ENCODE peak calls at places on chromosomes 11 and 22, in seven cellular contexts. G is mesendoderm, O is IMR-90, F is mesenchymal stem cell, E is neuronal stem cell, P is H1, U is trophoblast cell. A is an unnamed sample. For H3K79me1, the result is how much of the 10 kb centered on the place peaks cover.

GRCh38 chr11:130775306-130776043 is 140.8 kb downstream of the SNX19 start:
- DNase-seq in U (peak), O (peak), G (no peak), E (no peak), P (no peak), F (peak), A (no peak)

GRCh38 chr22:42270512-42271190 is at the start of gene TCF20:
- DNase-seq in U (peak), O (peak), F (peak), G (peak), P (peak), E (peak), A (no peak)

GRCh38 chr11:75031771-75032549 is 43.2 kb downstream of the NEU3 start:
- DNase-seq in P (peak), O (peak), E (peak), G (peak), F (peak), U (peak), A (peak)

GRCh38 chr11:77081381-77081851 is 14.6 kb downstream of the CAPN5 start:
- DNase-seq in U (no peak), F (no peak), O (no peak), E (no peak), P (no peak), G (no peak), A (no peak)

GRCh38 chr11:72573380-72573949 is 100.8 kb downstream of the PDE2A start:
- DNase-seq in O (peak), E (peak), F (peak), G (peak), P (peak), U (peak), A (peak)

GRCh38 chr22:45589556-45589955 is 82.1 kb upstream of the ATXN10 start:
- DNase-seq in O (no peak), E (no peak), P (no peak), G (no peak), U (no peak), F (no peak), A (no peak)

GRCh38 chr22:22009661-22010060 is 27.1 kb upstream of the TOP3B start:
- DNase-seq in G (no peak), F (no peak), O (peak), E (no peak), U (no peak), P (no peak), A (no peak)

GRCh38 chr22:12601870-12602779 is 2925.9 kb upstream of the OR11H1 start:
- DNase-seq in O (no peak), U (peak), G (no peak), E (no peak), P (no peak), F (no peak), A (no peak)

GRCh38 chr11:2445948-2446551 is 1.2 kb downstream of the KCNQ1 start:
- DNase-seq in O (no peak), G (no peak), P (no peak), F (no peak), U (no peak), E (no peak), A (no peak)

GRCh38 chr11:47494996-47495855 is 46.3 kb upstream of the RAPSN start:
- DNase-seq in O (peak), E (no peak), U (no peak), P (no peak), G (peak), F (peak), A (no peak)
- H3K79me1 ChIP-seq in O (half or more), E (under half), U (under half), P (under half), G (under half), F (under half), A (under half)

DNA sequence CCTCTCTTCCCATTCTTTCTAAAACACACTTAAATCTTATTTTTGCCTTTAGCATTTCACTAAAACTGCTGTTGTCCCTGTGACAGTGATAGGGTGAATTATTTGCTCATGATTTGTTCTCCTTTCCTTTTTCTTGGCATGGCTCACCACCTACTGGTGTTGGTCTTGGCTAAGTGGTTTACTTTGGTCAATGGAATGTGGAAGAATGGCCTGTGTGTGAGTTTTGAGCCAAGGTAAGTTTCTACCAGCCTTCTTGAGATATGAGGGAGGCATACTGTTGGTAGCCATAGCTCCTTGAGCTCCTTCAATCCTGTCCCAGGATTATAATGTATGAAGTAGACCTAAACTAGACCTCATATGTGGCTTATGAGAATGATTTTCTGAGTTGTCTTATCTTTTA is 506.3 kb upstream of the RAG2 start:
- DNase-seq in G (peak), O (no peak), F (no peak), P (no peak), U (no peak), E (no peak), A (no peak)
- H3K79me1 ChIP-seq in G (under half), O (under half), F (under half), P (under half), U (under half), E (under half), A (under half)

DNA sequence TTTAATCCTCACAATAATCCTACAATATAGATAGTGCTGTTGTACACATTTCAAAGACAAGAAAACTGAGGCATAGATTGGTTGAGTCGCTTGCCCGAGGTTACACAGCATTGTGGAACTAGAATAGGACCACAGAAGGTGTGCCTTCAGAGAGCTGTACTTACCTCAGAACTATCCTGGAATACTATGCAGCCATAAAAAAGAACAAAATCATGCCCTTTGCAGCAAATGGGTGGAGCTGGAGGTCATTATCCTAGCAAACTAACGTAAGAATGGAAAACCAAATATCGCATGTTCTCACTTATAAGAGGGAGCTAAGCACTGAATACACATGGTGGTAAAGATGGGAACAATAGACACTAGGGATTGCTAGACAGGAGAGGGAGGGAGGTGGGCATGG is 15.7 kb upstream of the NAV2 start:
- DNase-seq in U (no peak), G (no peak), P (no peak), E (no peak), F (no peak), O (no peak), A (no peak)
- H3K79me1 ChIP-seq in U (under half), G (under half), P (under half), E (under half), F (under half), O (under half), A (under half)

DNA sequence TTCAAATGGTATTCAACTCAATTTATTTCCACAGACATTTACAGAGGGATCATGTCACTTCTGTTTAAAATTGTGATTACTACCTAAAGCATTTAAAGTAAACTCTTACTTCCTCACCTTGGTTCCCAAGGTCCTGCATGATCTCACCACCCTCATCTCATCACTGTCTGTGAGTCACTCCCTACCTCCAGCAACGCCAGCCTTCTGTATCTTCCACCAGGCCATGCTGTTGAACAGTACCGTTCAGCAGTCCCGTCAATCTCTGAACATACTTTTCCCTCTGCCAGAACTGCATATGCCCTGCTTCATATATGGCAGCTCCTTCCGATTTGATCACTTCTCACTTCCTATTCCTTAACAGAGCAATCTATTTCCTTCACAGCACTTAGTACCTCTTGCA is 2.0 kb downstream of the FBXO3 start:
- DNase-seq in P (no peak), G (peak), O (peak), U (peak), E (no peak), F (no peak), A (no peak)
- H3K79me1 ChIP-seq in P (under half), G (under half), O (under half), U (under half), E (under half), F (under half), A (under half)

GRCh38 chr11:13003726-13004493 is 5.2 kb upstream of the RASSF10 start:
- DNase-seq in U (no peak), E (no peak), G (no peak), O (no peak), F (no peak), P (no peak), A (no peak)
- H3K79me1 ChIP-seq in U (under half), E (under half), G (under half), O (under half), F (under half), P (under half), A (under half)

DNA sequence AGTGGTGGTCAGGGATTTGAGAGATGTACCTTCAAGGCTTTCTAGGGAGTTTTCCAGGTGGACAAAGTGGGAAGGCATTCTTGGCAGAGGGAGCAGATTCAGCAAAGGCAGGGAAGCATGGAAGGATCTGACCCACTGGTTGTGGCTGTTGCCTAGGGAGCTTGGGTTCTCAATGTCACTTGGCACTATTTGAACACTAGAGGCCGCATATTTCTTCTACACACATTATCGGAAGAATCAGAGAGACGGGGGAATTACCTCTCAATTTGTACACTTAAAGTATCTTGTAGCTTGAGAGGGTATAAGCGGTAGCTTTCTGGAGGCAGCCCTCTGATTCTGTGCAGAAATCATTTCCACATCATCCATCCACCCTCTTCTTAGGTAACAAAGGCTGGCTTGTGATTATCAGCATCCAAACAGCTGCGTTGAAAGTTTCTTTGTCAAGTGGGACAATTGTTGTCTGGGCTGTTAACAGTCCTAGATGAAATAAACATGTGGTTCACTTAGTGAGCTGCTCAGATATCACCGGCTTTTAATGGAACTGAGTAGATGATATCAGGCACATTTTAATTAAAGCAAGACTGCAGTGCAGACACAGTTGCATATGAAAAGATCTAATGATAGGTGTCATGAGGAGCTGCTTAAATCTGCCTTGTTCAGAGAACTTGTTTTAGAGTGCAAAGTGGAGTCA is 2.6 kb downstream of the NELL1 start:
- DNase-seq in F (no peak), O (no peak), P (no peak), U (no peak), G (peak), E (no peak), A (no peak)
- H3K79me1 ChIP-seq in F (under half), O (under half), P (under half), U (under half), G (under half), E (under half), A (under half)

DNA sequence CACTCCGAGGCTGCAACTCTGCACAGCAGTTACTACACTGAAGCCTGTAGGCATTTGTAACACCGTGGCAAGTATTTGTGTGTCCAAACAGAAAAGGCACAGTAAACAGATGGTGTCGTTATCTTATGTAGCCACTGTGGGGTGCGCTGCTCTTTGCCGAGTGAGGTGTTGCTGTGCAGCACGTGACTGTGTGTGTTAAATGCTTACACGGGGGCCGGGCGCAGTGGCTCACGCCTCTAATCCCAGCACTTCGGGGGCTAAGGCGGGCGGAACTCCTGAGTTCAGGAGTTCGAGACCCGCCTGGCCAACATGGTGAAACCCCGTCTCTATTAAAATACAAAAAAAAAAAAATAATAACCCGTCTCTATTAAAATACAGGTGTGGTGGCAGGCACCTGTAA is 11.5 kb downstream of the ZBED4 start:
- DNase-seq in O (no peak), U (no peak), E (no peak), P (no peak), F (no peak), G (no peak), A (no peak)
- H3K79me1 ChIP-seq in O (under half), U (under half), E (under half), P (under half), F (under half), G (under half), A (under half)

DNA sequence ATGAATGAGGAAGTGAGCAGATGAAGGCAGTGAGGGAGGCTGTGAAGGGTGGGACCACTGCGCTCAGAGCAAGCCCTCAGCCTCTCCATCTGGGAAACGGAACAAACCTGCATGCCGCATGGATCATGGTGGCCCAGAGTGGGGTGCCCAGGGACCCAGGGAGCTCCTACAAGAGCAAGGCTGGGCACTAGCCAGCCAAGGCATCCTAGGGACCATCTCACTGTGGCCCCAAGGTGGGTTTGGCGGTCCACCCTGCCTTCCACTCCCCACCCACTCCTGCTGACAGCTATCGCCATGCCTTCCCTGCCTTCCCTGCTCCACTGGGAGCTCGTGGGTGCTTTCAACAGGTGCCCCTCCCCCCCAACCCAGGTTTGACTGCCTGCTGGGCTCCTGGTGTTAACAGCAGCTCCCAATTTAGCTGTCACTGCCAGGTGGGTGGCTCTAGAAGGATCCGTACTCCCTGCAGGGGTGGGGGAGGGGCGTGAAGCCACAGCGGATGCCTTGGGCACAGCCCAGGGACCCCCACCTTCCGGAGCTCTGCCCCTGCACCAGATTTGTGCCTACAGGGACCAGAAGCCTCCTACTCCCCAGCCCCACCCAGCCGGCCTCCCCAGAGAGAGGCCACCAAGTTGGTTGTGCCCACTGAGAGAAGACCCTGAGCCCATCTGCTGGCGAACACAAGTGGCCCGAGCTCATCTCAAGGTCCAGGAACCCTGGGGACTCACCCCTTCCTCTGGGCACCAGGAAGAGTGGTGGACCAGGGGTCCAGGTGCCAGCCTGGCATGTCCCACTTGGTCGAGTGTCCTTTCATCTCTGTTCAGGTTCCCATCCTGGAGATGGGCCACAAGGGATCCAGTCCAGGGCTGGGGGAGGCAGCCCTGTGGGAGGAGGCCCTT is 29.7 kb upstream of the PRODH start:
- DNase-seq in O (no peak), G (no peak), P (no peak), U (no peak), F (no peak), E (no peak), A (no peak)
- H3K79me1 ChIP-seq in O (under half), G (under half), P (under half), U (under half), F (under half), E (under half), A (under half)